ENCODE peak calls at places on chromosomes 12 and 14, in five cellular contexts. One of them, this sample, is unnamed.

GRCh38 chr12:47120736-47121135 is 41.0 kb upstream of the AMIGO2 start:
- DNase-seq in HFFc6: no peak
- DNase-seq in T1000: no peak
- DNase-seq in cardiac muscle cell: no peak
- DNase-seq in IMR-90: no peak
- DNase-seq in this sample: no peak

GRCh38 chr12:75633789-75634188 is 122.4 kb upstream of the KRR1 start:
- DNase-seq in T1000: no peak
- DNase-seq in cardiac muscle cell: no peak
- DNase-seq in IMR-90: no peak
- DNase-seq in HFFc6: no peak
- DNase-seq in this sample: no peak

GRCh38 chr14:105487449-105487985 is 831 bp downstream of the CRIP1 start:
- DNase-seq in T1000: no peak
- DNase-seq in cardiac muscle cell: no peak
- DNase-seq in HFFc6: no peak
- DNase-seq in IMR-90: no peak
- DNase-seq in this sample: no peak

GRCh38 chr12:117501470-117501869 is 140.0 kb upstream of the NOS1 start:
- DNase-seq in HFFc6: no peak
- DNase-seq in T1000: no peak
- DNase-seq in cardiac muscle cell: no peak
- DNase-seq in IMR-90: no peak
- DNase-seq in this sample: no peak

GRCh38 chr12:89040146-89040964 is 311.9 kb downstream of the DUSP6 start:
- DNase-seq in IMR-90: peak; percentile 44
- DNase-seq in HFFc6: peak; percentile 15
- DNase-seq in T1000: no peak
- DNase-seq in cardiac muscle cell: no peak
- DNase-seq in this sample: no peak

GRCh38 chr12:89453579-89453978 is 71.0 kb downstream of the GALNT4 start:
- DNase-seq in IMR-90: peak; percentile 85
- DNase-seq in T1000: no peak
- DNase-seq in cardiac muscle cell: no peak
- DNase-seq in HFFc6: peak; percentile 76
- DNase-seq in this sample: no peak

GRCh38 chr12:94163850-94164249 is 15.5 kb downstream of the PLXNC1 start:
- DNase-seq in cardiac muscle cell: no peak
- DNase-seq in IMR-90: no peak
- DNase-seq in HFFc6: no peak
- DNase-seq in T1000: no peak
- DNase-seq in this sample: no peak

GRCh38 chr12:15910864-15911696 is at the start of gene DERA:
- DNase-seq in cardiac muscle cell: peak; percentile 87
- DNase-seq in T1000: peak; percentile 71
- DNase-seq in HFFc6: peak; percentile 52
- DNase-seq in IMR-90: peak; percentile 68
- DNase-seq in this sample: peak; percentile 89

GRCh38 chr12:63918788-63919300 is 74.3 kb downstream of the SRGAP1 start:
- DNase-seq in HFFc6: peak; percentile 92
- DNase-seq in T1000: peak; percentile 46
- DNase-seq in IMR-90: peak; percentile 99
- DNase-seq in cardiac muscle cell: no peak
- DNase-seq in this sample: no peak

GRCh38 chr12:130743176-130743575 is 27.1 kb upstream of the RIMBP2 start:
- DNase-seq in cardiac muscle cell: no peak
- DNase-seq in IMR-90: no peak
- DNase-seq in T1000: no peak
- DNase-seq in HFFc6: no peak
- DNase-seq in this sample: no peak

GRCh38 chr14:20306079-20306423 is 300 bp upstream of the TTC5 start:
- DNase-seq in T1000: no peak
- DNase-seq in cardiac muscle cell: no peak
- DNase-seq in IMR-90: no peak
- DNase-seq in HFFc6: no peak
- DNase-seq in this sample: no peak

GRCh38 chr14:95361373-95362179 is 41.9 kb upstream of the CLMN start:
- DNase-seq in T1000: no peak
- DNase-seq in IMR-90: no peak
- DNase-seq in cardiac muscle cell: no peak
- DNase-seq in HFFc6: no peak
- DNase-seq in this sample: no peak

GRCh38 chr14:104346608-104347007 is 208.2 kb downstream of the KIF26A start:
- DNase-seq in cardiac muscle cell: no peak
- DNase-seq in HFFc6: no peak
- DNase-seq in IMR-90: no peak
- DNase-seq in T1000: no peak
- DNase-seq in this sample: no peak

GRCh38 chr12:121748571-121749265 is 36.2 kb downstream of the TMEM120B start:
- DNase-seq in cardiac muscle cell: peak; percentile 61
- DNase-seq in IMR-90: peak; percentile 96
- DNase-seq in HFFc6: peak; percentile 84
- DNase-seq in T1000: no peak
- DNase-seq in this sample: peak; percentile 45

GRCh38 chr12:118330421-118331018 is 42.2 kb downstream of the TAOK3 start:
- DNase-seq in HFFc6: peak; percentile 76
- DNase-seq in IMR-90: peak; percentile 89
- DNase-seq in T1000: no peak
- DNase-seq in cardiac muscle cell: no peak
- DNase-seq in this sample: peak; percentile 32

GRCh38 chr14:68111733-68112270 is 292.2 kb downstream of the RAD51B start:
- DNase-seq in IMR-90: no peak
- DNase-seq in cardiac muscle cell: no peak
- DNase-seq in HFFc6: no peak
- DNase-seq in T1000: no peak
- DNase-seq in this sample: no peak

GRCh38 chr12:32437095-32437515 is 37.7 kb downstream of the FGD4 start:
- DNase-seq in IMR-90: peak; percentile 92
- DNase-seq in cardiac muscle cell: no peak
- DNase-seq in HFFc6: peak; percentile 79
- DNase-seq in T1000: peak; percentile 58
- DNase-seq in this sample: no peak

GRCh38 chr12:97877404-97877803 is 414.8 kb downstream of the RMST start:
- DNase-seq in cardiac muscle cell: no peak
- DNase-seq in IMR-90: no peak
- DNase-seq in T1000: no peak
- DNase-seq in HFFc6: no peak
- DNase-seq in this sample: no peak

GRCh38 chr12:17304503-17305347 is 698.8 kb upstream of the LMO3 start:
- DNase-seq in T1000: peak; percentile 43
- DNase-seq in cardiac muscle cell: no peak
- DNase-seq in IMR-90: no peak
- DNase-seq in HFFc6: peak; percentile 9
- DNase-seq in this sample: no peak

GRCh38 chr12:95615735-95616134 is 64.5 kb upstream of the USP44 start:
- DNase-seq in HFFc6: no peak
- DNase-seq in IMR-90: peak; percentile 79
- DNase-seq in T1000: no peak
- DNase-seq in cardiac muscle cell: no peak
- DNase-seq in this sample: no peak

GRCh38 chr14:104178279-104178678 is 39.9 kb downstream of the KIF26A start:
- DNase-seq in IMR-90: no peak
- DNase-seq in cardiac muscle cell: no peak
- DNase-seq in T1000: no peak
- DNase-seq in HFFc6: no peak
- DNase-seq in this sample: peak; percentile 57

This sample was measured in BE2C.